ENCODE peak calls at places on chromosome X, in eight cellular contexts. G is D721Med, M is AG09319, A is AG10803, R is cardiac fibroblast, W is endodermal cell, J is cardiac muscle cell, U is adrenal gland. N is an unnamed sample.

GRCh38 chrX:16762579-16762978 is 23.7 kb upstream of the TXLNG start:
- DNase-seq in M (no peak), W (no peak), G (no peak), J (no peak), A (no peak), U (no peak), R (no peak), N (no peak)

GRCh38 chrX:134936542-134936941 is 54.2 kb upstream of the SMIM10 start:
- DNase-seq in R (peak; percentile 77), W (no peak), U (no peak), G (no peak), M (no peak), J (no peak), A (peak; percentile 75), N (no peak)

GRCh38 chrX:2631743-2632532 is 59.2 kb upstream of the CD99 start:
- DNase-seq in J (no peak), R (no peak), M (no peak), G (no peak), U (no peak), W (no peak), A (no peak), N (no peak)

GRCh38 chrX:14010566-14010965 is 19.1 kb downstream of the GEMIN8 start:
- DNase-seq in W (no peak), R (peak; percentile 51), U (no peak), G (no peak), A (no peak), M (no peak), J (no peak), N (no peak)

GRCh38 chrX:134172588-134173259 is 64.3 kb upstream of the CCDC160 start:
- DNase-seq in J (peak; percentile 60), G (no peak), U (peak; percentile 11), W (peak; percentile 63), A (no peak), M (no peak), R (peak; percentile 1), N (no peak)

GRCh38 chrX:69128573-69128972 is 36.7 kb downstream of the PJA1 start:
- DNase-seq in G (no peak), U (no peak), J (peak; percentile 46), A (peak; percentile 45), M (no peak), R (no peak), W (peak; percentile 79), N (no peak)

GRCh38 chrX:40097492-40098263 is at the start of gene BCOR:
- DNase-seq in W (peak; percentile 91), U (peak; percentile 88), M (no peak), R (peak; percentile 61), A (peak; percentile 72), G (no peak), J (peak; percentile 83), N (peak; percentile 83)

GRCh38 chrX:20414781-20415445 is 148.2 kb upstream of the RPS6KA3 start:
- DNase-seq in G (no peak), J (no peak), M (no peak), U (no peak), R (no peak), W (no peak), A (peak; percentile 33), N (no peak)

GRCh38 chrX:12709047-12709446 is 82.2 kb upstream of the PRPS2 start:
- DNase-seq in R (no peak), U (no peak), G (no peak), W (peak; percentile 86), J (no peak), A (no peak), M (no peak), N (no peak)

GRCh38 chrX:18886344-18887161 is 97.4 kb downstream of the PHKA2 start:
- DNase-seq in A (peak; percentile 41), R (peak; percentile 60), W (peak; percentile 83), U (peak; percentile 89), G (no peak), J (peak; percentile 62), M (no peak), N (peak; percentile 89)

GRCh38 chrX:151973851-151974335 is 583 bp downstream of the GABRE start:
- DNase-seq in M (no peak), W (no peak), J (peak; percentile 2), U (no peak), R (peak; percentile 29), G (no peak), A (peak; percentile 43), N (peak; percentile 71)

GRCh38 chrX:88612870-88613329 is 134.1 kb upstream of the CPXCR1 start:
- DNase-seq in J (peak; percentile 10), U (no peak), W (peak; percentile 56), R (peak; percentile 4), M (no peak), G (no peak), A (no peak), N (no peak)

GRCh38 chrX:119885554-119886428 is 9.9 kb upstream of the AKAP14 start:
- DNase-seq in G (no peak), J (no peak), W (no peak), R (peak; percentile 35), U (peak; percentile 13), M (no peak), A (no peak), N (no peak)

GRCh38 chrX:30302957-30303356 is 6.2 kb downstream of the NR0B1 start:
- DNase-seq in G (no peak), M (no peak), R (no peak), W (peak; percentile 42), A (peak; percentile 51), U (peak; percentile 81), J (no peak), N (no peak)

GRCh38 chrX:139931646-139932076 is 1.2 kb downstream of the ATP11C start:
- DNase-seq in R (no peak), U (no peak), M (no peak), J (no peak), A (no peak), W (peak; percentile 53), G (no peak), N (no peak)

GRCh38 chrX:68999351-68999750 is 165.9 kb downstream of the PJA1 start:
- DNase-seq in W (peak; percentile 27), J (no peak), U (no peak), R (peak; percentile 65), G (no peak), M (no peak), A (no peak), N (no peak)

GRCh38 chrX:136192839-136193414 is 45.6 kb downstream of the FHL1 start:
- DNase-seq in W (no peak), A (peak; percentile 51), G (no peak), U (no peak), R (peak; percentile 71), J (no peak), M (no peak), N (no peak)

GRCh38 chrX:111244238-111244750 is 26.0 kb downstream of the CAPN6 start:
- DNase-seq in J (peak; percentile 40), W (no peak), R (peak; percentile 9), U (no peak), M (peak; percentile 0), A (peak; percentile 8), G (no peak), N (no peak)

GRCh38 chrX:151543706-151544105 is 19.8 kb upstream of the PASD1 start:
- DNase-seq in W (no peak), M (no peak), U (no peak), R (no peak), A (peak; percentile 0), J (no peak), G (no peak), N (no peak)

GRCh38 chrX:86171366-86171765 is 23.1 kb downstream of the DACH2 start:
- DNase-seq in G (no peak), A (peak; percentile 18), U (peak; percentile 25), W (peak; percentile 67), M (no peak), R (peak; percentile 70), J (peak; percentile 52), N (no peak)

GRCh38 chrX:39453847-39454645 is 643.7 kb downstream of the BCOR start:
- DNase-seq in A (no peak), J (no peak), U (no peak), R (no peak), G (no peak), W (no peak), M (no peak), N (no peak)

GRCh38 chrX:8971116-8971515 is 62.8 kb downstream of the FAM9B start:
- DNase-seq in R (peak; percentile 72), J (peak; percentile 31), U (no peak), W (no peak), M (peak; percentile 11), G (no peak), A (peak; percentile 63), N (no peak)
- TF ChIP-seq CTCF in R (peak; percentile 25), J (peak; percentile 24), U (peak; percentile 42), W (peak; percentile 74), M (peak; percentile 34), G (peak; percentile 34), A (peak; percentile 60), N (no peak)

DNA sequence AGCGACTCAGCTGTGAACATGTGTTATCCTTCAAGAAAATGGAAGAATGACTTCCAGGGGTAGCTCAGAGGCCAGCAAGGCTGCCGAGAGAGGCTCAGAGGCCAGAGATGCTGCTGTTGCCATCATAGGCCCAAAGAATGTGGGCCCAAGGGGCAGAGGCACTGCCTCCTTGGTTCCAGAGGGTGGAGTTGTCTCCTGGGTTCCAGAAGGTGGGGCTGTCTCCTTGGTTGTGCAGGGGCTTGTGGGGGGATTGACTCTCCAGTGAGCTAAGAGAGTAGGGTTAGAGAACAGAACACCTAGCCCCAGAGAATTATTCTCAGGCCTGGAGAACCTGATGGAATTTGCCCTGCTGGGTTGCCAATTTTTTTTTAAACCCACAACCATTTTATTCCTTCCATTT is 62.6 kb downstream of the DGKK start:
- DNase-seq in M (no peak), R (no peak), J (no peak), U (no peak), W (peak; percentile 49), G (no peak), A (no peak), N (no peak)
- TF ChIP-seq CTCF in M (no peak), R (no peak), J (no peak), U (no peak), W (no peak), G (no peak), A (no peak), N (no peak)

GRCh38 chrX:101408530-101408836 is 461 bp downstream of the HNRNPH2 start:
- DNase-seq in W (no peak), U (no peak), R (no peak), M (no peak), A (no peak), J (no peak), G (no peak), N (no peak)
- TF ChIP-seq CTCF in W (no peak), U (no peak), R (no peak), M (no peak), A (no peak), J (no peak), G (no peak), N (no peak)

DNA sequence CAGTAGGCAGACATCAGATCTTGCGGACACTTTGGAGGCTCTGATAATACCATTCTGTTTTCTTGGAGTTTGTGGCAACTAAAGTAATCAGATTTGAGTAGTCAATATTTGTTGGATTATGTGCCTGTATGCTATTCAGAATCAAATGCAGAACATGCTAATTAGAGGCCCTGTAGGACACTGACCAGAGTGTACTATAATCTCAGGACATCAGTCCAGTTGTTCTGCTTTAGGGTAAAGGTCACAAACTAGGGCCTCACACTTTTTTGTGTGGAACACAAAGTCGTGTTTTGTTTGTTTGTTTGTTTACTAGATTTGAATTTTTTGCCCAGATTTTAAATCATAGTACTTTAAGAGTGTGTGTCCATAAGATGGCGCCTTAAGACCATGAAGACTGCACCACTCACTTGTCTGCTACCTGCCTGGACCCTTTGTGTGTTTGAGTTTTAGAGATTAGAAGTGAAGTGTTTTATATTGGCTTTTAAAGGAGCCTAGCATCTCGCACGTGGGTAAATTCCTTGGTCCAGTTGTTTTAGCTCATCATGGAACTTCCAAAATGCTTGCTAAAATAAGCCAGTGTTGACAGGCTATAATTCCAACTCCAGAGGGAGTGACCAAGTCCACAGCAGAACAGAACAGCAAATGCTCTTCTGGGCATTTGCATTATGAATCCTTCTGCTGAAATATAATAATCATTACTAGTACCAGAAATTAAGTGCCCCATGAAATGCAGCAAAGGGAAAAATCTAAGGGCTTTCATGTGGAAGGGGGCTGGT is 34.7 kb downstream of the IL13RA1 start:
- DNase-seq in A (no peak), J (no peak), G (no peak), W (peak; percentile 37), M (no peak), R (no peak), U (no peak), N (no peak)
- TF ChIP-seq CTCF in A (no peak), J (no peak), G (no peak), W (peak; percentile 48), M (no peak), R (no peak), U (no peak), N (no peak)

N was measured in coronary artery.